ENCODE peak calls at places on chromosomes 6 and 20, in six cellular contexts. One of them, this sample, is unnamed.

GRCh38 chr20:48875914-48876240 is 45.6 kb upstream of the ARFGEF2 start:
- DNase-seq in stomach: no peak
- DNase-seq in left lung: no peak
- DNase-seq in AG10803: peak
- DNase-seq in CD8-positive, alpha-beta T cell: no peak
- DNase-seq in activated CD8-positive, alpha-beta T cell treated with anti-CD3 and anti-CD28 coated beads for 36 hours: no peak
- DNase-seq in this sample: no peak

GRCh38 chr6:87700729-87701675 is 1.0 kb downstream of the AKIRIN2 start:
- DNase-seq in AG10803: peak
- DNase-seq in CD8-positive, alpha-beta T cell: peak
- DNase-seq in left lung: peak
- DNase-seq in stomach: no peak
- DNase-seq in activated CD8-positive, alpha-beta T cell treated with anti-CD3 and anti-CD28 coated beads for 36 hours: peak
- DNase-seq in this sample: peak

GRCh38 chr6:87277123-87277522 is 45.3 kb upstream of the SMIM8 start:
- DNase-seq in activated CD8-positive, alpha-beta T cell treated with anti-CD3 and anti-CD28 coated beads for 36 hours: no peak
- DNase-seq in CD8-positive, alpha-beta T cell: no peak
- DNase-seq in left lung: no peak
- DNase-seq in stomach: no peak
- DNase-seq in AG10803: peak
- DNase-seq in this sample: no peak

GRCh38 chr6:14578994-14579393 is 461.4 kb downstream of the CD83 start:
- DNase-seq in activated CD8-positive, alpha-beta T cell treated with anti-CD3 and anti-CD28 coated beads for 36 hours: no peak
- DNase-seq in AG10803: no peak
- DNase-seq in CD8-positive, alpha-beta T cell: no peak
- DNase-seq in stomach: no peak
- DNase-seq in left lung: no peak
- DNase-seq in this sample: no peak

GRCh38 chr6:82257088-82257774 is 9.7 kb upstream of the IBTK start:
- DNase-seq in activated CD8-positive, alpha-beta T cell treated with anti-CD3 and anti-CD28 coated beads for 36 hours: no peak
- DNase-seq in left lung: no peak
- DNase-seq in CD8-positive, alpha-beta T cell: no peak
- DNase-seq in stomach: no peak
- DNase-seq in AG10803: no peak
- DNase-seq in this sample: no peak

GRCh38 chr20:46990017-46990810 is 95.6 kb downstream of the EYA2 start:
- DNase-seq in activated CD8-positive, alpha-beta T cell treated with anti-CD3 and anti-CD28 coated beads for 36 hours: peak
- DNase-seq in stomach: no peak
- DNase-seq in AG10803: peak
- DNase-seq in CD8-positive, alpha-beta T cell: no peak
- DNase-seq in left lung: no peak
- DNase-seq in this sample: no peak

GRCh38 chr6:45915776-45916348 is 99.8 kb downstream of the CLIC5 start:
- DNase-seq in CD8-positive, alpha-beta T cell: no peak
- DNase-seq in stomach: no peak
- DNase-seq in activated CD8-positive, alpha-beta T cell treated with anti-CD3 and anti-CD28 coated beads for 36 hours: no peak
- DNase-seq in left lung: no peak
- DNase-seq in AG10803: peak
- DNase-seq in this sample: no peak

GRCh38 chr6:684831-685636 is 7.9 kb downstream of the EXOC2 start:
- DNase-seq in activated CD8-positive, alpha-beta T cell treated with anti-CD3 and anti-CD28 coated beads for 36 hours: peak
- DNase-seq in left lung: no peak
- DNase-seq in stomach: no peak
- DNase-seq in CD8-positive, alpha-beta T cell: no peak
- DNase-seq in AG10803: peak
- DNase-seq in this sample: peak

GRCh38 chr6:6824381-6824780 is 235.9 kb downstream of the LY86 start:
- DNase-seq in AG10803: no peak
- DNase-seq in activated CD8-positive, alpha-beta T cell treated with anti-CD3 and anti-CD28 coated beads for 36 hours: no peak
- DNase-seq in left lung: no peak
- DNase-seq in stomach: no peak
- DNase-seq in CD8-positive, alpha-beta T cell: no peak
- DNase-seq in this sample: no peak

GRCh38 chr6:45605971-45606370 is 228.2 kb upstream of the SUPT3H start:
- DNase-seq in AG10803: no peak
- DNase-seq in left lung: no peak
- DNase-seq in stomach: no peak
- DNase-seq in CD8-positive, alpha-beta T cell: no peak
- DNase-seq in activated CD8-positive, alpha-beta T cell treated with anti-CD3 and anti-CD28 coated beads for 36 hours: no peak
- DNase-seq in this sample: no peak

GRCh38 chr6:69784595-69785377 is 12.0 kb downstream of the LMBRD1 start:
- DNase-seq in stomach: no peak
- DNase-seq in activated CD8-positive, alpha-beta T cell treated with anti-CD3 and anti-CD28 coated beads for 36 hours: no peak
- DNase-seq in AG10803: no peak
- DNase-seq in left lung: no peak
- DNase-seq in CD8-positive, alpha-beta T cell: no peak
- DNase-seq in this sample: no peak

GRCh38 chr6:28597217-28597835 is 71.6 kb downstream of the GPX5 start:
- DNase-seq in activated CD8-positive, alpha-beta T cell treated with anti-CD3 and anti-CD28 coated beads for 36 hours: peak
- DNase-seq in stomach: no peak
- DNase-seq in CD8-positive, alpha-beta T cell: no peak
- DNase-seq in AG10803: peak
- DNase-seq in left lung: no peak
- DNase-seq in this sample: no peak

GRCh38 chr6:97195117-97195516 is 87.9 kb downstream of the MMS22L start:
- DNase-seq in stomach: no peak
- DNase-seq in left lung: no peak
- DNase-seq in AG10803: peak
- DNase-seq in CD8-positive, alpha-beta T cell: no peak
- DNase-seq in activated CD8-positive, alpha-beta T cell treated with anti-CD3 and anti-CD28 coated beads for 36 hours: no peak
- DNase-seq in this sample: no peak

GRCh38 chr6:8195040-8195713 is 92.8 kb upstream of the EEF1E1 start:
- DNase-seq in stomach: no peak
- DNase-seq in AG10803: no peak
- DNase-seq in CD8-positive, alpha-beta T cell: no peak
- DNase-seq in left lung: no peak
- DNase-seq in activated CD8-positive, alpha-beta T cell treated with anti-CD3 and anti-CD28 coated beads for 36 hours: no peak
- DNase-seq in this sample: no peak

GRCh38 chr6:111793711-111794111 is 79.5 kb downstream of the FYN start:
- DNase-seq in left lung: peak
- DNase-seq in CD8-positive, alpha-beta T cell: peak
- DNase-seq in stomach: peak
- DNase-seq in activated CD8-positive, alpha-beta T cell treated with anti-CD3 and anti-CD28 coated beads for 36 hours: peak
- DNase-seq in AG10803: no peak
- DNase-seq in this sample: no peak

GRCh38 chr20:5400164-5400762 is 83.5 kb upstream of the PROKR2 start:
- DNase-seq in left lung: no peak
- DNase-seq in AG10803: peak
- DNase-seq in activated CD8-positive, alpha-beta T cell treated with anti-CD3 and anti-CD28 coated beads for 36 hours: peak
- DNase-seq in CD8-positive, alpha-beta T cell: no peak
- DNase-seq in stomach: no peak
- DNase-seq in this sample: no peak

GRCh38 chr6:15769471-15770088 is 106.8 kb upstream of the DTNBP1 start:
- DNase-seq in stomach: no peak
- DNase-seq in activated CD8-positive, alpha-beta T cell treated with anti-CD3 and anti-CD28 coated beads for 36 hours: no peak
- DNase-seq in CD8-positive, alpha-beta T cell: no peak
- DNase-seq in left lung: no peak
- DNase-seq in AG10803: no peak
- DNase-seq in this sample: no peak

GRCh38 chr20:36098364-36098763 is 56.2 kb upstream of the EPB41L1 start:
- DNase-seq in AG10803: peak
- DNase-seq in activated CD8-positive, alpha-beta T cell treated with anti-CD3 and anti-CD28 coated beads for 36 hours: peak
- DNase-seq in CD8-positive, alpha-beta T cell: no peak
- DNase-seq in left lung: no peak
- DNase-seq in stomach: peak
- DNase-seq in this sample: peak

GRCh38 chr20:198225-198624 is 8.7 kb upstream of the DEFB128 start:
- DNase-seq in stomach: no peak
- DNase-seq in activated CD8-positive, alpha-beta T cell treated with anti-CD3 and anti-CD28 coated beads for 36 hours: no peak
- DNase-seq in AG10803: no peak
- DNase-seq in left lung: no peak
- DNase-seq in CD8-positive, alpha-beta T cell: no peak
- DNase-seq in this sample: no peak

GRCh38 chr6:96760153-96760687 is 77.1 kb downstream of the GPR63 start:
- DNase-seq in activated CD8-positive, alpha-beta T cell treated with anti-CD3 and anti-CD28 coated beads for 36 hours: peak
- DNase-seq in stomach: no peak
- DNase-seq in left lung: no peak
- DNase-seq in CD8-positive, alpha-beta T cell: no peak
- DNase-seq in AG10803: no peak
- DNase-seq in this sample: no peak

GRCh38 chr6:27873101-27874030 is 38.8 kb downstream of the OR2B2 start:
- DNase-seq in AG10803: peak
- DNase-seq in left lung: peak
- DNase-seq in stomach: peak
- DNase-seq in activated CD8-positive, alpha-beta T cell treated with anti-CD3 and anti-CD28 coated beads for 36 hours: peak
- DNase-seq in CD8-positive, alpha-beta T cell: peak
- DNase-seq in this sample: peak

GRCh38 chr6:22466665-22467064 is 102.7 kb upstream of the HDGFL1 start:
- DNase-seq in stomach: no peak
- DNase-seq in left lung: no peak
- DNase-seq in AG10803: no peak
- DNase-seq in CD8-positive, alpha-beta T cell: no peak
- DNase-seq in activated CD8-positive, alpha-beta T cell treated with anti-CD3 and anti-CD28 coated beads for 36 hours: no peak
- DNase-seq in this sample: no peak

GRCh38 chr6:74871757-74872156 is 334.1 kb downstream of the COL12A1 start:
- DNase-seq in CD8-positive, alpha-beta T cell: no peak
- DNase-seq in AG10803: peak
- DNase-seq in stomach: no peak
- DNase-seq in left lung: no peak
- DNase-seq in activated CD8-positive, alpha-beta T cell treated with anti-CD3 and anti-CD28 coated beads for 36 hours: no peak
- DNase-seq in this sample: no peak

GRCh38 chr6:74873911-74874310 is 331.9 kb downstream of the COL12A1 start:
- DNase-seq in AG10803: peak
- DNase-seq in CD8-positive, alpha-beta T cell: no peak
- DNase-seq in stomach: no peak
- DNase-seq in left lung: no peak
- DNase-seq in activated CD8-positive, alpha-beta T cell treated with anti-CD3 and anti-CD28 coated beads for 36 hours: no peak
- DNase-seq in this sample: no peak

GRCh38 chr6:74872754-74873446 is 333.0 kb downstream of the COL12A1 start:
- DNase-seq in stomach: no peak
- DNase-seq in CD8-positive, alpha-beta T cell: no peak
- DNase-seq in activated CD8-positive, alpha-beta T cell treated with anti-CD3 and anti-CD28 coated beads for 36 hours: no peak
- DNase-seq in left lung: no peak
- DNase-seq in AG10803: no peak
- DNase-seq in this sample: no peak

GRCh38 chr6:74867286-74867685 is 338.6 kb downstream of the COL12A1 start:
- DNase-seq in activated CD8-positive, alpha-beta T cell treated with anti-CD3 and anti-CD28 coated beads for 36 hours: no peak
- DNase-seq in stomach: no peak
- DNase-seq in CD8-positive, alpha-beta T cell: no peak
- DNase-seq in left lung: no peak
- DNase-seq in AG10803: peak
- DNase-seq in this sample: no peak

DNA sequence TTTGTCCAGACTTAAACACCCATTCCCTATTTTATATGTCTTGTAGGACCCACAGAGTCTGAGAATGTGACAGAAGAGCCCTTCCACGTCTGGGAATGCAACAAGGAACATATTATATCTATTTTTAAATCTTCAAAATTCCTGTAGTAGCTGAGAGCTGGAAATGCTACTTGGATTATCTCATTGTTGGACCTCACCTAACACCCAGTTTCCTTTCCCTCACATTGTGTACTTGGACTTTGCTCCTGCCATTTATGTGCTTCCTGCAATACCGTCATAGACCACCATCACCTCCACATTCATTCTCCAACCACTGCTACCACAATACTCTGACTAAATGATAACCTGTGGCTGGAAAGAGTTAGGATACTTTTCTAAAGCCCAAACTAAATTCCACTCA is 335.4 kb downstream of the COL12A1 start:
- DNase-seq in activated CD8-positive, alpha-beta T cell treated with anti-CD3 and anti-CD28 coated beads for 36 hours: no peak
- DNase-seq in stomach: no peak
- DNase-seq in left lung: no peak
- DNase-seq in CD8-positive, alpha-beta T cell: no peak
- DNase-seq in AG10803: peak
- DNase-seq in this sample: no peak
- TF ChIP-seq CTCF in activated CD8-positive, alpha-beta T cell treated with anti-CD3 and anti-CD28 coated beads for 36 hours: no peak
- TF ChIP-seq CTCF in stomach: peak
- TF ChIP-seq CTCF in left lung: no peak
- TF ChIP-seq CTCF in CD8-positive, alpha-beta T cell: no peak
- TF ChIP-seq CTCF in AG10803: peak
- TF ChIP-seq CTCF in this sample: no peak

DNA sequence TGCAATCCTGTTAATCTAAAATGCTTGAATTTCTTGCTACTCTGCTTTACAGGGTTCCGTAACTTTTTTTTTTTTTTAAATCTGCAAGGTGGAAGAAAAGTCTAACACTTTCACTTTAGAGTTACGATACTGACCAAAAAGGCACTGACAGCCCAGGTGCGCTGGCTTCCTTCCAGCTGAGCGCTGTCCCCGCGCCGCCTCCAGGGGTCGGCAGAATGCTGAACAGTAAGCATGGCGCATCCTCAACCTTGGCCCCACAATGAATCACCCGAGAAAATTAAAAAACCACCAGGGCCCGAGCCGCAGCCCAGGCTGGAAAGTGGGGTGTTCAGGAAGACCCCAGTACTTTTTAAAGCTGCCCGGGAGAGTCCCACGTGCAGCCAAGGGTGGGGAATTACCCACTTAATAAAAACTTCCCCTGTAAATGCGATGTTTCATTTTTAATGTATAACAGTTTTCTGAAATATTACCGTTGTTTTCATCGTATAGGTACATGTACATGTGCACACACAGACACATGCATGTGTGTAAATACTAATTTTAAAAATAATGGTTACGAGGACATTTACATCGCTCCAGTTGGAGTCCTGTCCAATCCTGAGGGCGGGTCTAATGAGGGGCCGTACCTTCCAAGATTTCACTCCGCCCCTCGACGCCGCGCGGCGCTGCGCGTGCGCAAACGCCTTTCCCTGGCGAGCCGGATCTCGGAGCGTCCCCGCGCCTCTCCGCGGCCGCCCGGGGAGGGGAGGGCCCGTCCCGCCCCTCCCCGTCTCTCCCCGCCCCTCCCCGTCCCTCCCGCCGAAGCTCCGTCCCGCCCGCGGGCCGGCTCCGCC is 420 bp upstream of the GINM1 start:
- DNase-seq in AG10803: peak
- DNase-seq in stomach: peak
- DNase-seq in left lung: peak
- DNase-seq in CD8-positive, alpha-beta T cell: peak
- DNase-seq in activated CD8-positive, alpha-beta T cell treated with anti-CD3 and anti-CD28 coated beads for 36 hours: peak
- DNase-seq in this sample: peak
- TF ChIP-seq CTCF in AG10803: peak
- TF ChIP-seq CTCF in stomach: peak
- TF ChIP-seq CTCF in left lung: peak
- TF ChIP-seq CTCF in CD8-positive, alpha-beta T cell: peak
- TF ChIP-seq CTCF in activated CD8-positive, alpha-beta T cell treated with anti-CD3 and anti-CD28 coated beads for 36 hours: peak
- TF ChIP-seq CTCF in this sample: peak

DNA sequence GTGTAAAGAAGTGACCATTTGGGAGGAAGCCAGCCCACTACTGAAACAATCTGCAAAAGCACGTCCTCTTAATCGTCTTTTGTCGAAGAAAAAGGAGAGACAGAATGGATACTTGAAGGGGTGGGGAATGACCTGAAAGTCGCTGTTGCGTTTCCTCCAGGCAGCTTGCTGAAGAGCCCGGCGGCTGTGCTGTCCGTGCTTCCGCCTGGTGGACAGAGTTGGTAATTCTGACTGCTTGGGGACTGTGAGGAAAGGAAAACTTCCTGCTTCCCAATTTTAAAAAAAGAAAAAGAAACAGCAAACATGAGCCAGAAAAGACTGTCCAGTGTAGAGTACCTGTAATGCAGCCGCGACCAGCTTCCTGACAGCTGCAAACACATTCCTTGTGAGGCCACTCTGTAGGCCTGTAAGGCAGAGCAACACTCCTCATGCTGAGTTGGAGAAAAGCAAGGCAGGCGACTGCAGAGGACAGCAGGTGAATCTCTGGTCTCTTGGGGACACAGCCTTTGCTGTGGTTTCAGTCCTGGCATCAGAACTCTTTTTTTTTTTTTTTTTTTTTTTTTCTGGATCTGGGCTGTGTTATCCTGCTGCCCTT is 251.1 kb upstream of the TBX18 start:
- DNase-seq in left lung: no peak
- DNase-seq in CD8-positive, alpha-beta T cell: no peak
- DNase-seq in activated CD8-positive, alpha-beta T cell treated with anti-CD3 and anti-CD28 coated beads for 36 hours: peak
- DNase-seq in stomach: peak
- DNase-seq in AG10803: peak
- DNase-seq in this sample: no peak
- TF ChIP-seq CTCF in left lung: peak
- TF ChIP-seq CTCF in CD8-positive, alpha-beta T cell: no peak
- TF ChIP-seq CTCF in activated CD8-positive, alpha-beta T cell treated with anti-CD3 and anti-CD28 coated beads for 36 hours: peak
- TF ChIP-seq CTCF in stomach: peak
- TF ChIP-seq CTCF in AG10803: peak
- TF ChIP-seq CTCF in this sample: peak

GRCh38 chr6:121615493-121615892 is 180.0 kb downstream of the GJA1 start:
- DNase-seq in left lung: no peak
- DNase-seq in activated CD8-positive, alpha-beta T cell treated with anti-CD3 and anti-CD28 coated beads for 36 hours: no peak
- DNase-seq in AG10803: no peak
- DNase-seq in stomach: no peak
- DNase-seq in CD8-positive, alpha-beta T cell: no peak
- DNase-seq in this sample: no peak
- TF ChIP-seq CTCF in left lung: no peak
- TF ChIP-seq CTCF in activated CD8-positive, alpha-beta T cell treated with anti-CD3 and anti-CD28 coated beads for 36 hours: no peak
- TF ChIP-seq CTCF in AG10803: peak
- TF ChIP-seq CTCF in stomach: no peak
- TF ChIP-seq CTCF in CD8-positive, alpha-beta T cell: no peak
- TF ChIP-seq CTCF in this sample: no peak

This sample was measured in GM13977.